ENCODE peak calls at places on chromosomes 16 and 17, in nine cellular contexts. W, Q, L, N, C, U, B, S and I are unnamed samples.

GRCh38 chr17:40073454-40074174 is 10.8 kb downstream of the THRA start:
- DNase-seq in S (no peak), B (no peak), Q (no peak), U (no peak), W (no peak), C (no peak), L (no peak), N (no peak), I (no peak)

GRCh38 chr16:13264749-13265552 is 363.6 kb downstream of the SHISA9 start:
- DNase-seq in N (no peak), W (no peak), B (no peak), Q (no peak), U (no peak), S (no peak), C (no peak), L (no peak), I (no peak)

GRCh38 chr17:4958102-4958501 is 7.2 kb downstream of the ENO3 start:
- DNase-seq in C (no peak), W (no peak), Q (no peak), S (no peak), U (no peak), N (no peak), L (no peak), B (no peak), I (no peak)

GRCh38 chr16:53152321-53152720 is 97.5 kb downstream of the CHD9 start:
- DNase-seq in W (no peak), U (no peak), B (no peak), N (no peak), C (no peak), S (no peak), L (no peak), Q (peak; percentile 21), I (no peak)

GRCh38 chr17:73030995-73031394 is 61.5 kb downstream of the SLC39A11 start:
- DNase-seq in U (no peak), C (no peak), N (no peak), Q (no peak), S (no peak), W (no peak), B (no peak), L (no peak), I (no peak)

GRCh38 chr16:50498756-50499155 is 49.4 kb upstream of the NKD1 start:
- DNase-seq in N (no peak), Q (no peak), B (no peak), S (no peak), U (no peak), C (peak; percentile 29), W (no peak), L (no peak), I (no peak)

GRCh38 chr17:48024149-48025039 is 13.2 kb downstream of the COPZ2 start:
- DNase-seq in S (peak; percentile 41), W (peak; percentile 68), C (no peak), L (peak; percentile 57), Q (peak; percentile 43), N (peak; percentile 89), U (peak; percentile 77), B (peak; percentile 41), I (no peak)

GRCh38 chr16:2490190-2491105 is 15.5 kb downstream of the TBC1D24 start:
- DNase-seq in W (no peak), L (no peak), B (no peak), Q (no peak), U (no peak), S (no peak), C (no peak), N (peak; percentile 74), I (no peak)

GRCh38 chr17:72383053-72383847 is 262.4 kb downstream of the SOX9 start:
- DNase-seq in N (peak; percentile 93), S (no peak), C (no peak), B (peak; percentile 68), L (no peak), U (no peak), Q (peak; percentile 18), W (peak; percentile 79), I (no peak)

GRCh38 chr16:74936902-74937560 is 47.9 kb downstream of the WDR59 start:
- DNase-seq in S (no peak), B (no peak), C (no peak), N (no peak), Q (no peak), U (peak; percentile 32), W (no peak), L (no peak), I (no peak)

GRCh38 chr17:27478901-27479531 is 22.8 kb downstream of the KSR1 start:
- DNase-seq in Q (no peak), W (no peak), N (no peak), L (no peak), S (no peak), C (no peak), U (no peak), B (no peak), I (no peak)

GRCh38 chr17:8126306-8127066 is 2.6 kb upstream of the HES7 start:
- DNase-seq in N (peak; percentile 77), L (no peak), U (peak; percentile 38), W (peak; percentile 69), B (peak; percentile 81), C (no peak), Q (peak; percentile 81), S (peak; percentile 35), I (peak; percentile 23)

GRCh38 chr17:49616546-49617205 is 41.0 kb downstream of the NXPH3 start:
- DNase-seq in L (peak; percentile 52), S (peak; percentile 42), U (peak; percentile 99), W (no peak), N (peak; percentile 79), Q (no peak), C (no peak), B (no peak), I (peak; percentile 41)

GRCh38 chr17:49618112-49618611 is 42.5 kb downstream of the NXPH3 start:
- DNase-seq in N (no peak), B (no peak), W (no peak), U (no peak), L (no peak), C (no peak), S (no peak), Q (no peak), I (no peak)

GRCh38 chr17:49610883-49611584 is 35.4 kb downstream of the NXPH3 start:
- DNase-seq in L (no peak), N (no peak), B (no peak), C (no peak), W (no peak), S (peak; percentile 44), Q (no peak), U (no peak), I (no peak)

GRCh38 chr17:49612721-49613120 is 37.0 kb downstream of the NXPH3 start:
- DNase-seq in W (no peak), S (no peak), Q (no peak), C (no peak), L (no peak), N (no peak), U (no peak), B (no peak), I (no peak)

GRCh38 chr17:49616086-49616485 is 40.4 kb downstream of the NXPH3 start:
- DNase-seq in Q (no peak), U (peak; percentile 32), B (no peak), N (no peak), S (no peak), C (no peak), W (peak; percentile 41), L (no peak), I (no peak)
- TF ChIP-seq CTCF in Q (peak; percentile 29), U (peak; percentile 66), B (no peak), N (no peak), S (no peak), C (peak; percentile 42), W (peak; percentile 27), L (no peak), I (peak; percentile 25)

GRCh38 chr17:77085916-77086432 is 54.8 kb upstream of the SEC14L1 start:
- DNase-seq in N (no peak), S (no peak), Q (no peak), C (no peak), U (no peak), W (no peak), B (no peak), L (no peak), I (no peak)
- TF ChIP-seq CTCF in N (no peak), S (no peak), Q (no peak), C (no peak), U (no peak), W (no peak), B (no peak), L (no peak), I (no peak)

DNA sequence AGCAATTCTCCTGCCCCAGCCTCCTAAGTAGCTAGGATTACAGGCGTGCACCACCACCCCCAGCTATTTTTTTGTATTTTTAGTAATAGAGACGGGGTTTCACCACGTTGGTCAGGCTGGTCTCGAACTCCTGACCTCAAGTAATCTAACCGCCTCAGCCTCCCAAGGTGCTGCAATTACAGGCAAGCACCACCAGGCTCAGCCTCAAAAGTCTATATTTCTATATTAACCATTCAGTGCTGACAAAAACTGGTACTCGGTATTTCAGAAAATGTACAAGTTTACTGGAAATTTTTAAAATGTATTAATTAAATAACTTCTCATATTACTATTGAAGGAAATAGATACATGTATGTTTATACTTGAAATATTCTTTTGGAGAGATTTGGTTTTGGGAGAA is 1.4 kb upstream of the HEXD start:
- DNase-seq in S (no peak), Q (no peak), L (no peak), W (no peak), C (no peak), B (no peak), N (no peak), U (no peak), I (no peak)
- TF ChIP-seq CTCF in S (no peak), Q (no peak), L (no peak), W (no peak), C (peak; percentile 63), B (no peak), N (no peak), U (peak; percentile 29), I (no peak)

GRCh38 chr16:67198238-67198734 is 645 bp upstream of the ELMO3 start:
- DNase-seq in U (peak; percentile 49), N (peak; percentile 84), C (no peak), L (peak; percentile 68), Q (peak; percentile 15), S (peak; percentile 48), W (peak; percentile 68), B (no peak), I (no peak)

GRCh38 chr16:67196881-67197280 is 2.0 kb upstream of the ELMO3 start:
- DNase-seq in W (no peak), B (no peak), U (no peak), N (no peak), L (no peak), C (no peak), Q (no peak), S (no peak), I (no peak)

GRCh38 chr16:67199011-67199807 is at the start of gene ELMO3:
- DNase-seq in U (no peak), W (peak; percentile 89), N (peak; percentile 87), L (peak; percentile 86), C (no peak), B (peak; percentile 52), S (peak; percentile 79), Q (peak; percentile 71), I (no peak)

GRCh38 chr16:67195676-67196075 is 3.3 kb upstream of the ELMO3 start:
- DNase-seq in L (no peak), C (no peak), N (no peak), Q (no peak), S (no peak), U (no peak), B (no peak), W (no peak), I (no peak)

DNA sequence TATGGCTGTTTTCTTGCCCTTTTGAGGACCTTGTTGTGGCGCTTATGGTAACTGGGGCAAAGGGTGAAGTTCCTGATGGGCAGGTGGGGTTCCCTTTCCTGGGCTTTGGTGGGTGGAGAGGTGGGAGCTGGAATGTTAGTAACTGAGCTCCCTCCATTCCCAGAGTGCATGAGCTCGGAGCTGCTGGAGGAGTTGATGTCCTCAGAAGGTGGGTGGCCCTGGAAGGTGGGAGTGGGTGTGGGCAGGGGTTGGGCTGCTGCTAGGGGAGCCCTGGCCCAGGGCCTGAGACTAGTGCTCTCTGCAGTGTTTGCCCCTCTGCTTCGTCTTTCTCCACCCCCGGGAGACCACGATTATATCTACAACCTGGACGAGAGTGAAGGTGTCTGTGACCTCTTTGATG is 1.2 kb upstream of the ELMO3 start:
- DNase-seq in C (no peak), N (peak; percentile 48), Q (no peak), W (no peak), L (no peak), U (no peak), B (no peak), S (no peak), I (no peak)
- TF ChIP-seq CTCF in C (no peak), N (no peak), Q (no peak), W (no peak), L (no peak), U (no peak), B (no peak), S (no peak), I (no peak)